ENCODE peak calls at places on chromosome 3, in seven cellular contexts. W is H1, Y is HCT116, F is HEK293T, N is HepG2, H is K562, D is GM12878. V is an unnamed sample.
A peak's percentile ranks its signal among the peaks of the same experiment; 100 is the strongest.

GRCh38 chr3:159884661-159885402 is 103.8 kb upstream of the IL12A start:
- DNase-seq in H (peak; percentile 18), W (no peak), N (peak; percentile 9), Y (no peak), F (peak; percentile 50), D (no peak), V (no peak)

GRCh38 chr3:129065727-129066087 is 5.1 kb downstream of the GP9 start:
- DNase-seq in D (no peak), W (no peak), F (no peak), N (no peak), H (no peak), Y (no peak), V (no peak)

GRCh38 chr3:33394403-33395054 is 45.7 kb downstream of the UBP1 start:
- DNase-seq in Y (no peak), H (no peak), N (no peak), W (no peak), D (no peak), F (no peak), V (no peak)

GRCh38 chr3:116474356-116475200 is 29.3 kb upstream of the LSAMP start:
- DNase-seq in H (no peak), Y (no peak), W (no peak), F (no peak), D (no peak), N (no peak), V (no peak)

GRCh38 chr3:170320471-170321121 is 36.9 kb upstream of the SKIL start:
- DNase-seq in W (no peak), F (no peak), Y (no peak), H (no peak), N (no peak), D (no peak), V (no peak)

GRCh38 chr3:81985996-81986723 is 224.7 kb upstream of the GBE1 start:
- DNase-seq in Y (peak; percentile 58), H (peak; percentile 8), D (no peak), W (no peak), F (no peak), N (peak; percentile 74), V (peak; percentile 39)

GRCh38 chr3:119294402-119294888 is 262 bp downstream of the ARHGAP31 start:
- DNase-seq in F (peak; percentile 49), D (no peak), Y (no peak), H (no peak), N (no peak), W (peak; percentile 74), V (no peak)

GRCh38 chr3:196528639-196529233 is 13.6 kb upstream of the SMCO1 start:
- DNase-seq in F (no peak), N (no peak), Y (peak; percentile 42), W (peak; percentile 98), D (no peak), H (peak; percentile 90), V (peak; percentile 87)

GRCh38 chr3:12370758-12371157 is 81.9 kb downstream of the PPARG start:
- DNase-seq in H (no peak), N (peak; percentile 37), F (no peak), Y (peak; percentile 44), D (no peak), W (no peak), V (no peak)

GRCh38 chr3:52442409-52443267 is 2.3 kb downstream of the SEMA3G start:
- DNase-seq in H (no peak), W (no peak), F (no peak), D (no peak), Y (no peak), N (no peak), V (no peak)

GRCh38 chr3:113194747-113195400 is 16.5 kb upstream of the BOC start:
- DNase-seq in W (no peak), F (no peak), H (no peak), N (no peak), D (no peak), Y (no peak), V (no peak)

GRCh38 chr3:5188419-5189405 is 1.2 kb downstream of the EDEM1 start:
- DNase-seq in W (peak; percentile 47), Y (no peak), D (no peak), F (peak; percentile 32), H (peak; percentile 58), N (peak; percentile 68), V (no peak)

DNA sequence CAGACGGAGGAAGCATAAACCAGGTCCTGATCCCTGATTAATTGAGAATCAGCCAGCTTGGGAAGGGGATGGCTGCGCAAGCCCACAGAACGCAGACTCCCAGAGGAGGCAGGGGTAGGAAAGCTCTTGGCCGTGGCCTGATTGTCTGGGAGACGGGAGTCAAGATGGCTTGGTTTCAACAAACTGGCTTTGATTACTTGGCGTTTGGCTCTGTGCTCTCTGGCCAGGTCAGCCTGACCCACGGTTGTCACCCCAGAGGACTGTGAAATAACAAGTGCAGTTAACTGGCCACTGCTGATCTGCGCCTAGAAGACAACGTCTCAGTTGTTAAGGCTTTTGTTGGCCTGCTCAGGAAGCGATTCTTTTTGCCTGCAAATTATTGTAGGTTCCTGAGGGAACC is 387.0 kb upstream of the PROK2 start:
- DNase-seq in Y (no peak), N (no peak), W (no peak), D (no peak), F (no peak), H (no peak), V (no peak)
- TF ChIP-seq SP1 in Y (no peak), N (no peak), W (no peak), D (no peak), F (no peak), H (no peak), V (no peak)

GRCh38 chr3:195226900-195227447 is 44.0 kb downstream of the XXYLT1 start:
- DNase-seq in H (no peak), D (no peak), F (no peak), N (peak; percentile 22), Y (no peak), W (peak; percentile 45), V (no peak)
- TF ChIP-seq SP1 in H (no peak), D (no peak), F (no peak), N (no peak), Y (no peak), W (no peak), V (no peak)

DNA sequence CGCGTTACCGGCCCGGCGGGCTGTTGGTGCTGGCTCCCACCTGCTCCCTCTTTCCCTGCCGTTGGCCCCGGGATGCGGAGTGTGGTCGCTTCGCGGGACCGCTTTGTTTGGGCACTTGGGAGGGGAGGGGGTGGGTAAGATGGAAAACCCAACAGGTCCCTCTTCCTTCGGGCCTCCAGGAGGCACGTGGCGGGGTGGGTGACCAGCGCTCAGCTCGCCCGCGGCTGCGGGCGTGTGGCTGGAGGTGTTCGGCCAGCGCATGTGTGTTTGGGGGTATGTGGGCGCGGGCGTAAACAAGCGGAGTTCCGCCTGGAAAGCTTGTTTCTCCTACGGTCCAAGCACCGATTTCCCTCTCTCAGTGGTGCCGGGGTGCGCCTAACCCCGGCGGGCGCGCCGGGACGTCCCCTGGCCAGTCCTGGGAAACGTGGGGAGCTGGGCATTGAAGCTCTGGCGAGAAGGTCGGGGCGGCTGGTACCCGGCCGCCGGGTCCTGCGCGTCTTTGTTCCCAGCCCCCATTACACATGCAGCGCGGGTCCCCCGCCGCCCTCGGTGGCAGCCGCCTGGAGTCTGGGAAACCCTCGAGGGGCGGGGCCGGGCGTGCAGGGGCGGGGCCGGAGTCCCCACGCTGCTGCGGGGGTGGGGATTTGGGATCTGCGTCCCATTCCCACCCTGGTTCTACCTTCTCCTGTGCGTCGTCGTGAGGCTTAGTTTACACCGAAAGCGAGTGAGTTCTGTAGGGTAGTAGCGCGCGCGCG is 1.4 kb downstream of the ACVR2B start:
- DNase-seq in W (peak; percentile 92), H (peak; percentile 87), Y (no peak), F (peak; percentile 83), N (peak; percentile 81), D (no peak), V (peak; percentile 86)
- TF ChIP-seq SP1 in W (peak; percentile 41), H (peak; percentile 12), Y (no peak), F (no peak), N (no peak), D (no peak), V (peak; percentile 77)

GRCh38 chr3:144098691-144099090 is 127.1 kb downstream of the DIPK2A start:
- DNase-seq in Y (no peak), F (no peak), W (no peak), N (no peak), H (no peak), D (no peak), V (no peak)

GRCh38 chr3:144097144-144097543 is 125.5 kb downstream of the DIPK2A start:
- DNase-seq in F (no peak), N (no peak), W (no peak), Y (no peak), D (no peak), H (no peak), V (no peak)

GRCh38 chr3:144096016-144096415 is 124.4 kb downstream of the DIPK2A start:
- DNase-seq in D (no peak), H (no peak), W (no peak), N (no peak), Y (no peak), F (no peak), V (no peak)
- TF ChIP-seq SP1 in D (no peak), H (no peak), W (no peak), N (no peak), Y (no peak), F (no peak), V (no peak)

DNA sequence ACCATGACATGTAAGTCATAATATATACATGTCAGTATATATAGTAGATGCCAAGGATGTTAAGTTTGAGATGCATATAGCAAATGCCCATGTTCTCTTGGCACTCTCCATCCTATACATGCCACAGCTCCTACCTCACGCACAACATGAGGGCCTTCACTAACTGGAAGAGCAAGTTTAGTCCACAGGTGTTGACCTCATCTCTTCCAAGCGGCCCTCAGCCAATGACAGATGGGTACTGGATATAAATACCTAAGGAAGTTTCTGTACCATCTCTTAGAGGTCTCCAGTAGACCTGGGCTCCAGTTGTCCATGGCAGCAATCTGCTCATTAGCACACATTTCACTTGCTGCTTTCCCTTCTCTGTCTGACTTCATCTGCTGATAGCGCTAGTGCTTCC is 43.3 kb upstream of the CMC1 start:
- DNase-seq in F (no peak), Y (no peak), N (no peak), H (no peak), D (no peak), W (no peak), V (no peak)
- TF ChIP-seq SP1 in F (no peak), Y (no peak), N (no peak), H (no peak), D (no peak), W (no peak), V (no peak)

DNA sequence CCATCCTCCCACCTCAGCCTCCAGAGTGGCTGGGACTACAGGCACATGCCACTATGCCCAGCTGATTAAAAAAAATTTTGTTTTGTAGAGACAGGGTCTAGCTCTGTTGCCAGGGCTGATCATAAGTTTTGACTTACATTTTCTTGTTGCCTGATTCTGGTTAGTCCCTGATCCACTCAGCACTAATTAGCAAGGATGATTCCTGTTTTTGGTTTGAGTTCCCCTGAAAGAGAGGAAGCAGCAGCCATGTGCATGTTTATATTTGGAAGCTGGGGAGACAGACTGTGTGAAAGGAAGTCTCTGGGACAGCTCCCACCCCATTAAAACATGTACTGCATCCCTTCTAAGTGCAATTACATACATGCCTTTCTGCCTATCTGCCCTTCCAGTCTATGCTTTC is 3.6 kb upstream of the NCK1 start:
- DNase-seq in W (no peak), F (no peak), D (no peak), H (no peak), N (no peak), Y (no peak), V (no peak)
- TF ChIP-seq SP1 in W (no peak), F (no peak), D (no peak), H (no peak), N (no peak), Y (no peak), V (no peak)